ENCODE peak calls at places on chromosomes 2 and 18, in five cellular contexts. One of them, this sample, is unnamed.

GRCh38 chr2:101881131-101881530 is 110.6 kb upstream of the IL1R2 start:
- DNase-seq in activated CD8-positive, alpha-beta memory T cell treated with anti-CD3 and anti-CD28 coated beads for 48 hours: no peak
- DNase-seq in CD4-positive, alpha-beta memory T cell: no peak
- DNase-seq in GDM1: no peak
- DNase-seq in GM19239: no peak
- DNase-seq in this sample: no peak

GRCh38 chr2:204538179-204539009 is 6.9 kb upstream of the PARD3B start:
- DNase-seq in GM19239: no peak
- DNase-seq in activated CD8-positive, alpha-beta memory T cell treated with anti-CD3 and anti-CD28 coated beads for 48 hours: no peak
- DNase-seq in CD4-positive, alpha-beta memory T cell: no peak
- DNase-seq in GDM1: no peak
- DNase-seq in this sample: no peak

GRCh38 chr2:172094319-172095145 is 8.2 kb downstream of the DLX2 start:
- DNase-seq in GDM1: no peak
- DNase-seq in GM19239: no peak
- DNase-seq in CD4-positive, alpha-beta memory T cell: peak
- DNase-seq in activated CD8-positive, alpha-beta memory T cell treated with anti-CD3 and anti-CD28 coated beads for 48 hours: no peak
- DNase-seq in this sample: no peak

GRCh38 chr18:27118964-27119363 is 66.1 kb downstream of the CHST9 start:
- DNase-seq in GM19239: no peak
- DNase-seq in CD4-positive, alpha-beta memory T cell: no peak
- DNase-seq in activated CD8-positive, alpha-beta memory T cell treated with anti-CD3 and anti-CD28 coated beads for 48 hours: no peak
- DNase-seq in GDM1: no peak
- DNase-seq in this sample: no peak

GRCh38 chr2:71882949-71883472 is 264.7 kb downstream of the CYP26B1 start:
- DNase-seq in activated CD8-positive, alpha-beta memory T cell treated with anti-CD3 and anti-CD28 coated beads for 48 hours: no peak
- DNase-seq in GDM1: no peak
- DNase-seq in GM19239: no peak
- DNase-seq in CD4-positive, alpha-beta memory T cell: no peak
- DNase-seq in this sample: peak

GRCh38 chr2:3598197-3598910 is 3.4 kb downstream of the COLEC11 start:
- DNase-seq in GDM1: no peak
- DNase-seq in activated CD8-positive, alpha-beta memory T cell treated with anti-CD3 and anti-CD28 coated beads for 48 hours: no peak
- DNase-seq in CD4-positive, alpha-beta memory T cell: no peak
- DNase-seq in GM19239: no peak
- DNase-seq in this sample: no peak

GRCh38 chr2:167537743-167538142 is 649.5 kb downstream of the XIRP2 start:
- DNase-seq in CD4-positive, alpha-beta memory T cell: no peak
- DNase-seq in activated CD8-positive, alpha-beta memory T cell treated with anti-CD3 and anti-CD28 coated beads for 48 hours: no peak
- DNase-seq in GDM1: no peak
- DNase-seq in GM19239: no peak
- DNase-seq in this sample: no peak

GRCh38 chr2:17996978-17997377 is 118.5 kb downstream of the KCNS3 start:
- DNase-seq in CD4-positive, alpha-beta memory T cell: no peak
- DNase-seq in GM19239: no peak
- DNase-seq in activated CD8-positive, alpha-beta memory T cell treated with anti-CD3 and anti-CD28 coated beads for 48 hours: no peak
- DNase-seq in GDM1: no peak
- DNase-seq in this sample: no peak

GRCh38 chr2:26033270-26033768 is 565 bp upstream of the RAB10 start:
- DNase-seq in GDM1: peak
- DNase-seq in GM19239: no peak
- DNase-seq in activated CD8-positive, alpha-beta memory T cell treated with anti-CD3 and anti-CD28 coated beads for 48 hours: no peak
- DNase-seq in CD4-positive, alpha-beta memory T cell: no peak
- DNase-seq in this sample: peak

GRCh38 chr2:61470122-61470951 is 550 bp downstream of the USP34 start:
- DNase-seq in GM19239: peak
- DNase-seq in CD4-positive, alpha-beta memory T cell: peak
- DNase-seq in activated CD8-positive, alpha-beta memory T cell treated with anti-CD3 and anti-CD28 coated beads for 48 hours: peak
- DNase-seq in GDM1: peak
- DNase-seq in this sample: peak

GRCh38 chr18:38790303-38790702 is 1224.7 kb upstream of the CELF4 start:
- DNase-seq in GDM1: no peak
- DNase-seq in CD4-positive, alpha-beta memory T cell: no peak
- DNase-seq in activated CD8-positive, alpha-beta memory T cell treated with anti-CD3 and anti-CD28 coated beads for 48 hours: no peak
- DNase-seq in GM19239: no peak
- DNase-seq in this sample: no peak

GRCh38 chr2:238702691-238703415 is 145.0 kb upstream of the TWIST2 start:
- DNase-seq in GDM1: no peak
- DNase-seq in GM19239: no peak
- DNase-seq in activated CD8-positive, alpha-beta memory T cell treated with anti-CD3 and anti-CD28 coated beads for 48 hours: no peak
- DNase-seq in CD4-positive, alpha-beta memory T cell: no peak
- DNase-seq in this sample: no peak

GRCh38 chr2:26542194-26542455 is 64.2 kb upstream of the OTOF start:
- DNase-seq in CD4-positive, alpha-beta memory T cell: no peak
- DNase-seq in GDM1: no peak
- DNase-seq in GM19239: no peak
- DNase-seq in activated CD8-positive, alpha-beta memory T cell treated with anti-CD3 and anti-CD28 coated beads for 48 hours: no peak
- DNase-seq in this sample: no peak

GRCh38 chr18:31243740-31244512 is 74.0 kb upstream of the DSG1 start:
- DNase-seq in GDM1: no peak
- DNase-seq in activated CD8-positive, alpha-beta memory T cell treated with anti-CD3 and anti-CD28 coated beads for 48 hours: no peak
- DNase-seq in GM19239: no peak
- DNase-seq in CD4-positive, alpha-beta memory T cell: no peak
- DNase-seq in this sample: no peak

GRCh38 chr2:100106460-100106859 is 35.9 kb downstream of the AFF3 start:
- DNase-seq in GDM1: no peak
- DNase-seq in GM19239: no peak
- DNase-seq in activated CD8-positive, alpha-beta memory T cell treated with anti-CD3 and anti-CD28 coated beads for 48 hours: no peak
- DNase-seq in CD4-positive, alpha-beta memory T cell: no peak
- DNase-seq in this sample: no peak

GRCh38 chr2:159904565-159905281 is 106.7 kb upstream of the CD302 start:
- DNase-seq in GM19239: peak
- DNase-seq in CD4-positive, alpha-beta memory T cell: peak
- DNase-seq in GDM1: peak
- DNase-seq in activated CD8-positive, alpha-beta memory T cell treated with anti-CD3 and anti-CD28 coated beads for 48 hours: peak
- DNase-seq in this sample: no peak

GRCh38 chr2:18047896-18048657 is 169.6 kb downstream of the KCNS3 start:
- DNase-seq in GDM1: no peak
- DNase-seq in activated CD8-positive, alpha-beta memory T cell treated with anti-CD3 and anti-CD28 coated beads for 48 hours: no peak
- DNase-seq in GM19239: no peak
- DNase-seq in CD4-positive, alpha-beta memory T cell: no peak
- DNase-seq in this sample: no peak

GRCh38 chr2:227163998-227164744 is at the start of the genes COL4A3 and COL4A4:
- DNase-seq in CD4-positive, alpha-beta memory T cell: no peak
- DNase-seq in activated CD8-positive, alpha-beta memory T cell treated with anti-CD3 and anti-CD28 coated beads for 48 hours: no peak
- DNase-seq in GDM1: no peak
- DNase-seq in GM19239: peak
- DNase-seq in this sample: no peak

GRCh38 chr2:176092270-176093144 is at the start of gene HOXD13:
- DNase-seq in GDM1: no peak
- DNase-seq in activated CD8-positive, alpha-beta memory T cell treated with anti-CD3 and anti-CD28 coated beads for 48 hours: no peak
- DNase-seq in CD4-positive, alpha-beta memory T cell: no peak
- DNase-seq in GM19239: no peak
- DNase-seq in this sample: no peak

GRCh38 chr2:127078691-127079270 is 28.2 kb downstream of the BIN1 start:
- DNase-seq in CD4-positive, alpha-beta memory T cell: no peak
- DNase-seq in activated CD8-positive, alpha-beta memory T cell treated with anti-CD3 and anti-CD28 coated beads for 48 hours: no peak
- DNase-seq in GM19239: no peak
- DNase-seq in GDM1: no peak
- DNase-seq in this sample: no peak

GRCh38 chr2:72864500-72864899 is 22.7 kb upstream of the SPR start:
- DNase-seq in GM19239: no peak
- DNase-seq in CD4-positive, alpha-beta memory T cell: no peak
- DNase-seq in activated CD8-positive, alpha-beta memory T cell treated with anti-CD3 and anti-CD28 coated beads for 48 hours: no peak
- DNase-seq in GDM1: no peak
- DNase-seq in this sample: no peak

GRCh38 chr18:38972571-38972970 is 1407.0 kb upstream of the CELF4 start:
- DNase-seq in activated CD8-positive, alpha-beta memory T cell treated with anti-CD3 and anti-CD28 coated beads for 48 hours: no peak
- DNase-seq in CD4-positive, alpha-beta memory T cell: no peak
- DNase-seq in GDM1: no peak
- DNase-seq in GM19239: no peak
- DNase-seq in this sample: no peak

GRCh38 chr18:63155169-63155852 is 164.3 kb downstream of the BCL2 start:
- DNase-seq in activated CD8-positive, alpha-beta memory T cell treated with anti-CD3 and anti-CD28 coated beads for 48 hours: peak
- DNase-seq in GDM1: peak
- DNase-seq in GM19239: no peak
- DNase-seq in CD4-positive, alpha-beta memory T cell: peak
- DNase-seq in this sample: no peak

GRCh38 chr2:38444247-38444646 is 67.2 kb upstream of the ATL2 start:
- DNase-seq in GM19239: no peak
- DNase-seq in CD4-positive, alpha-beta memory T cell: no peak
- DNase-seq in GDM1: no peak
- DNase-seq in activated CD8-positive, alpha-beta memory T cell treated with anti-CD3 and anti-CD28 coated beads for 48 hours: no peak
- DNase-seq in this sample: no peak

GRCh38 chr2:135850811-135851668 is 14.1 kb upstream of the LCT start:
- DNase-seq in CD4-positive, alpha-beta memory T cell: no peak
- DNase-seq in activated CD8-positive, alpha-beta memory T cell treated with anti-CD3 and anti-CD28 coated beads for 48 hours: no peak
- DNase-seq in GM19239: no peak
- DNase-seq in GDM1: no peak
- DNase-seq in this sample: no peak

GRCh38 chr2:212154392-212154791 is 384.2 kb downstream of the ERBB4 start:
- DNase-seq in activated CD8-positive, alpha-beta memory T cell treated with anti-CD3 and anti-CD28 coated beads for 48 hours: no peak
- DNase-seq in GDM1: no peak
- DNase-seq in CD4-positive, alpha-beta memory T cell: no peak
- DNase-seq in GM19239: no peak
- DNase-seq in this sample: no peak

GRCh38 chr2:239466046-239466754 is 65.4 kb upstream of the HDAC4 start:
- DNase-seq in CD4-positive, alpha-beta memory T cell: no peak
- DNase-seq in activated CD8-positive, alpha-beta memory T cell treated with anti-CD3 and anti-CD28 coated beads for 48 hours: no peak
- DNase-seq in GM19239: no peak
- DNase-seq in GDM1: no peak
- DNase-seq in this sample: no peak

GRCh38 chr18:23307567-23308295 is 145.4 kb upstream of the RIOK3 start:
- DNase-seq in CD4-positive, alpha-beta memory T cell: no peak
- DNase-seq in activated CD8-positive, alpha-beta memory T cell treated with anti-CD3 and anti-CD28 coated beads for 48 hours: no peak
- DNase-seq in GM19239: peak
- DNase-seq in GDM1: no peak
- DNase-seq in this sample: no peak

GRCh38 chr2:127614731-127615130 is 31.2 kb upstream of the GPR17 start:
- DNase-seq in activated CD8-positive, alpha-beta memory T cell treated with anti-CD3 and anti-CD28 coated beads for 48 hours: no peak
- DNase-seq in GDM1: no peak
- DNase-seq in CD4-positive, alpha-beta memory T cell: no peak
- DNase-seq in GM19239: no peak
- DNase-seq in this sample: no peak

GRCh38 chr2:187302619-187303018 is 145.4 kb downstream of the CALCRL start:
- DNase-seq in GM19239: no peak
- DNase-seq in GDM1: no peak
- DNase-seq in CD4-positive, alpha-beta memory T cell: no peak
- DNase-seq in activated CD8-positive, alpha-beta memory T cell treated with anti-CD3 and anti-CD28 coated beads for 48 hours: no peak
- DNase-seq in this sample: no peak

GRCh38 chr2:223944704-223945531 is at the start of gene WDFY1:
- DNase-seq in GM19239: peak
- DNase-seq in CD4-positive, alpha-beta memory T cell: peak
- DNase-seq in activated CD8-positive, alpha-beta memory T cell treated with anti-CD3 and anti-CD28 coated beads for 48 hours: peak
- DNase-seq in GDM1: peak
- DNase-seq in this sample: peak

GRCh38 chr2:202883987-202884675 is 12.6 kb upstream of the ICA1L start:
- DNase-seq in GM19239: no peak
- DNase-seq in activated CD8-positive, alpha-beta memory T cell treated with anti-CD3 and anti-CD28 coated beads for 48 hours: no peak
- DNase-seq in GDM1: no peak
- DNase-seq in CD4-positive, alpha-beta memory T cell: no peak
- DNase-seq in this sample: no peak

GRCh38 chr2:65164379-65165023 is 34.6 kb upstream of the RAB1A start:
- DNase-seq in activated CD8-positive, alpha-beta memory T cell treated with anti-CD3 and anti-CD28 coated beads for 48 hours: no peak
- DNase-seq in GDM1: peak
- DNase-seq in CD4-positive, alpha-beta memory T cell: no peak
- DNase-seq in GM19239: no peak
- DNase-seq in this sample: no peak

GRCh38 chr2:23566236-23567142 is 181.5 kb downstream of the KLHL29 start:
- DNase-seq in CD4-positive, alpha-beta memory T cell: no peak
- DNase-seq in GDM1: no peak
- DNase-seq in GM19239: peak
- DNase-seq in activated CD8-positive, alpha-beta memory T cell treated with anti-CD3 and anti-CD28 coated beads for 48 hours: no peak
- DNase-seq in this sample: no peak

GRCh38 chr18:58362027-58362575 is 266.8 kb downstream of the ALPK2 start:
- DNase-seq in activated CD8-positive, alpha-beta memory T cell treated with anti-CD3 and anti-CD28 coated beads for 48 hours: no peak
- DNase-seq in GM19239: no peak
- DNase-seq in GDM1: no peak
- DNase-seq in CD4-positive, alpha-beta memory T cell: no peak
- DNase-seq in this sample: no peak

GRCh38 chr2:169276045-169276444 is 86.3 kb downstream of the LRP2 start:
- DNase-seq in GDM1: no peak
- DNase-seq in GM19239: no peak
- DNase-seq in CD4-positive, alpha-beta memory T cell: no peak
- DNase-seq in activated CD8-positive, alpha-beta memory T cell treated with anti-CD3 and anti-CD28 coated beads for 48 hours: no peak
- DNase-seq in this sample: no peak

GRCh38 chr2:191247381-191248057 is 2.3 kb downstream of the MYO1B start:
- DNase-seq in GM19239: no peak
- DNase-seq in activated CD8-positive, alpha-beta memory T cell treated with anti-CD3 and anti-CD28 coated beads for 48 hours: no peak
- DNase-seq in GDM1: no peak
- DNase-seq in CD4-positive, alpha-beta memory T cell: no peak
- DNase-seq in this sample: no peak